ENCODE peak calls at places on chromosome 20, in six cellular contexts. One of them, this sample, is unnamed.
A peak's percentile ranks its signal among the peaks of the same experiment; 100 is the strongest.

GRCh38 chr20:1826046-1826445 is 69.2 kb upstream of the SIRPA start:
- DNase-seq in heart right ventricle: no peak
- DNase-seq in lung: no peak
- DNase-seq in PC-3: no peak
- DNase-seq in body of pancreas: no peak
- DNase-seq in mucosa of descending colon: no peak
- DNase-seq in this sample: no peak

GRCh38 chr20:47320990-47321805 is 35.3 kb downstream of the ZMYND8 start:
- DNase-seq in body of pancreas: no peak
- DNase-seq in lung: no peak
- DNase-seq in PC-3: peak; percentile 54
- DNase-seq in heart right ventricle: no peak
- DNase-seq in mucosa of descending colon: no peak
- DNase-seq in this sample: no peak

GRCh38 chr20:24721891-24722530 is 227.1 kb upstream of the CST7 start:
- DNase-seq in heart right ventricle: no peak
- DNase-seq in mucosa of descending colon: no peak
- DNase-seq in lung: peak; percentile 10
- DNase-seq in PC-3: no peak
- DNase-seq in body of pancreas: no peak
- DNase-seq in this sample: no peak

GRCh38 chr20:47263502-47264084 is 92.9 kb downstream of the ZMYND8 start:
- DNase-seq in body of pancreas: no peak
- DNase-seq in lung: no peak
- DNase-seq in PC-3: no peak
- DNase-seq in heart right ventricle: peak; percentile 30
- DNase-seq in mucosa of descending colon: no peak
- DNase-seq in this sample: no peak

GRCh38 chr20:17357238-17357637 is 130.4 kb downstream of the PCSK2 start:
- DNase-seq in heart right ventricle: no peak
- DNase-seq in mucosa of descending colon: no peak
- DNase-seq in PC-3: no peak
- DNase-seq in lung: no peak
- DNase-seq in body of pancreas: no peak
- DNase-seq in this sample: no peak

GRCh38 chr20:48052492-48052870 is 267.2 kb upstream of the SULF2 start:
- DNase-seq in mucosa of descending colon: no peak
- DNase-seq in lung: no peak
- DNase-seq in heart right ventricle: no peak
- DNase-seq in body of pancreas: no peak
- DNase-seq in PC-3: peak; percentile 83
- DNase-seq in this sample: peak; percentile 40

GRCh38 chr20:23179766-23180403 is 93.8 kb upstream of the CD93 start:
- DNase-seq in lung: no peak
- DNase-seq in mucosa of descending colon: no peak
- DNase-seq in PC-3: no peak
- DNase-seq in body of pancreas: no peak
- DNase-seq in heart right ventricle: no peak
- DNase-seq in this sample: no peak

GRCh38 chr20:50304883-50305635 is 114.4 kb downstream of the CEBPB start:
- DNase-seq in mucosa of descending colon: peak; percentile 86
- DNase-seq in lung: peak; percentile 60
- DNase-seq in PC-3: no peak
- DNase-seq in heart right ventricle: peak; percentile 87
- DNase-seq in body of pancreas: peak; percentile 53
- DNase-seq in this sample: peak; percentile 94

GRCh38 chr20:24773168-24773567 is 175.9 kb upstream of the CST7 start:
- DNase-seq in heart right ventricle: no peak
- DNase-seq in lung: no peak
- DNase-seq in PC-3: peak; percentile 23
- DNase-seq in mucosa of descending colon: no peak
- DNase-seq in body of pancreas: no peak
- DNase-seq in this sample: no peak

GRCh38 chr20:58213112-58213511 is 15.3 kb downstream of the ANKRD60 start:
- DNase-seq in heart right ventricle: no peak
- DNase-seq in PC-3: peak; percentile 34
- DNase-seq in mucosa of descending colon: no peak
- DNase-seq in lung: no peak
- DNase-seq in body of pancreas: no peak
- DNase-seq in this sample: no peak

GRCh38 chr20:37523012-37523391 is 2.0 kb downstream of the NNAT start:
- DNase-seq in heart right ventricle: no peak
- DNase-seq in mucosa of descending colon: no peak
- DNase-seq in lung: no peak
- DNase-seq in PC-3: no peak
- DNase-seq in body of pancreas: no peak
- DNase-seq in this sample: no peak

GRCh38 chr20:58481541-58482021 is 33.6 kb downstream of the APCDD1L start:
- DNase-seq in mucosa of descending colon: no peak
- DNase-seq in heart right ventricle: peak; percentile 38
- DNase-seq in PC-3: peak; percentile 86
- DNase-seq in body of pancreas: no peak
- DNase-seq in lung: peak; percentile 54
- DNase-seq in this sample: no peak

GRCh38 chr20:32990426-32990825 is 13.8 kb downstream of the SUN5 start:
- DNase-seq in heart right ventricle: no peak
- DNase-seq in lung: no peak
- DNase-seq in PC-3: no peak
- DNase-seq in mucosa of descending colon: no peak
- DNase-seq in body of pancreas: no peak
- DNase-seq in this sample: no peak

GRCh38 chr20:5835234-5835845 is 85.1 kb downstream of the SHLD1 start:
- DNase-seq in mucosa of descending colon: no peak
- DNase-seq in body of pancreas: peak; percentile 42
- DNase-seq in lung: no peak
- DNase-seq in heart right ventricle: peak; percentile 21
- DNase-seq in PC-3: peak; percentile 79
- DNase-seq in this sample: no peak

DNA sequence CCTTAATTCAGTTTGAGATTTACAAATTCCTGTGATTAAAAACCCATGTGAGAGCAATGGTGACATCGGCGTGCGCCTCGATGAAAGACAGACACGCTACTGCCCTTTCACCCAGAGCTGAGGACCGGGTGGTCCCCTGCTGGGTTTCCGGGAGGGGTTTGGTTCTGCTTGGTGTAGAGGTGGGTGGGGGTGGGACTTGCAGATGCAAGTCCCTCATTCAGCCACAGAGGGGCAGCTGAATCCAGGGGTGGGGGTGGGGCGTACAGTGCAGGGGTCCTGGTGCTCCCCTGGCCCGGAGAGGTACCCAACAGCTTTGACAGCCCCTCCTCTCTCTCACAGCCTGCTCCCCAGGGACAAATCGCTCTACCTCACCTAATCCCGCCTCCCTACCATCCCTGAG is 118.7 kb downstream of the JPH2 start:
- DNase-seq in mucosa of descending colon: no peak
- DNase-seq in heart right ventricle: no peak
- DNase-seq in lung: no peak
- DNase-seq in body of pancreas: no peak
- DNase-seq in PC-3: no peak
- DNase-seq in this sample: no peak
- TF ChIP-seq CTCF in mucosa of descending colon: no peak
- TF ChIP-seq CTCF in heart right ventricle: no peak
- TF ChIP-seq CTCF in lung: no peak
- TF ChIP-seq CTCF in body of pancreas: no peak
- TF ChIP-seq CTCF in PC-3: no peak
- TF ChIP-seq CTCF in this sample: no peak

GRCh38 chr20:62949153-62949821 is 3.2 kb upstream of the SLC17A9 start:
- DNase-seq in body of pancreas: no peak
- DNase-seq in heart right ventricle: no peak
- DNase-seq in PC-3: no peak
- DNase-seq in mucosa of descending colon: no peak
- DNase-seq in lung: no peak
- DNase-seq in this sample: no peak
- H3K36me3 ChIP-seq in body of pancreas: peaks cover 16% of the 10 kb centered on the region
- H3K36me3 ChIP-seq in heart right ventricle: peaks cover 60% of the 10 kb centered on the region
- H3K36me3 ChIP-seq in PC-3: peaks cover 38% of the 10 kb centered on the region
- H3K36me3 ChIP-seq in mucosa of descending colon: peaks cover 8% of the 10 kb centered on the region
- H3K36me3 ChIP-seq in lung: peaks cover 13% of the 10 kb centered on the region
- H3K36me3 ChIP-seq in this sample: peaks cover 26% of the 10 kb centered on the region

DNA sequence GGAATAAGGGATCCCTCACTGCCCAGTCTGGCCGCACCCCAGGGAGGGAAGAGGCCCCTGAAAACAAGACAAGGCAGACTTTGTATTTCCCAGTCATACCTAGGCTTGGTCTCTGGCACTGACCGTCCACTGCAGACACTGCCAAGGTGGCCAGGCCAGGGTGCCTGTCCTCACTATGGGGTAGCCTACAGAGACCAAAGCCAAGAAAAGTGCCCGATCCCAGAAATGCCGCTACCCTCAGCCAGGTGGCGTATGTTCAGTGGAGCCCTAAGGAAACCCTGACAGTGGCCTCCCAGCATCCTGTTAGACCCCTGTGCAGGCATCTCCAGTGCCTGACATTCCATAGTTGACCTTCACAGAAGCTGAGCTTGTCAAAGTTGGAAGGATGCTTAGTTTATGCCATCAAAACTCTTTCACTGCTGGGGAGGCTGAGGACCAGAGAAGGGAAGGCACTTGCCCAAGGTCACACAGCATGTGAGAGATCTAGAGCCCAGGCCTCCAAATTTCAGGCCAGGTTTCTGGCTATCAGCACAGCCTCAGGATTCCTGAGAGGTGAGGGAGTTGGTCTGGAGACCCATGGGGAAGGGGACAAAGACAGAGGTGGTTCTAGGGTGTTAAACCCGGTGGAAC is 2.5 kb downstream of the SCRT2 start:
- DNase-seq in mucosa of descending colon: no peak
- DNase-seq in heart right ventricle: no peak
- DNase-seq in lung: no peak
- DNase-seq in body of pancreas: no peak
- DNase-seq in PC-3: peak; percentile 17
- DNase-seq in this sample: no peak
- TF ChIP-seq CTCF in mucosa of descending colon: no peak
- TF ChIP-seq CTCF in heart right ventricle: peak; percentile 10
- TF ChIP-seq CTCF in lung: no peak
- TF ChIP-seq CTCF in body of pancreas: no peak
- TF ChIP-seq CTCF in PC-3: peak; percentile 55
- TF ChIP-seq CTCF in this sample: no peak

GRCh38 chr20:10927936-10928860 is 254.4 kb upstream of the JAG1 start:
- DNase-seq in PC-3: no peak
- DNase-seq in mucosa of descending colon: no peak
- DNase-seq in heart right ventricle: no peak
- DNase-seq in body of pancreas: no peak
- DNase-seq in lung: no peak
- DNase-seq in this sample: no peak
- H3K36me3 ChIP-seq in PC-3: no peaks in the 10 kb centered on the region
- H3K36me3 ChIP-seq in mucosa of descending colon: no peaks in the 10 kb centered on the region
- H3K36me3 ChIP-seq in heart right ventricle: no peaks in the 10 kb centered on the region
- H3K36me3 ChIP-seq in body of pancreas: no peaks in the 10 kb centered on the region
- H3K36me3 ChIP-seq in lung: no peaks in the 10 kb centered on the region
- H3K36me3 ChIP-seq in this sample: no peaks in the 10 kb centered on the region

GRCh38 chr20:31603822-31604566 is 1.1 kb upstream of the ID1 start:
- DNase-seq in heart right ventricle: peak; percentile 92
- DNase-seq in PC-3: peak; percentile 98
- DNase-seq in mucosa of descending colon: peak; percentile 95
- DNase-seq in lung: peak; percentile 95
- DNase-seq in body of pancreas: peak; percentile 98
- DNase-seq in this sample: peak; percentile 81

GRCh38 chr20:31604567-31605030 is 490 bp upstream of the ID1 start:
- DNase-seq in body of pancreas: no peak
- DNase-seq in PC-3: no peak
- DNase-seq in lung: no peak
- DNase-seq in mucosa of descending colon: no peak
- DNase-seq in heart right ventricle: no peak
- DNase-seq in this sample: no peak

GRCh38 chr20:31606678-31606927 is 1.5 kb downstream of the ID1 start:
- DNase-seq in mucosa of descending colon: no peak
- DNase-seq in lung: no peak
- DNase-seq in body of pancreas: no peak
- DNase-seq in PC-3: no peak
- DNase-seq in heart right ventricle: no peak
- DNase-seq in this sample: no peak

GRCh38 chr20:31605902-31606677 is 1.0 kb downstream of the ID1 start:
- DNase-seq in mucosa of descending colon: peak; percentile 66
- DNase-seq in PC-3: peak; percentile 19
- DNase-seq in heart right ventricle: peak; percentile 37
- DNase-seq in body of pancreas: no peak
- DNase-seq in lung: peak; percentile 38
- DNase-seq in this sample: no peak

GRCh38 chr20:31605031-31605901 is at the start of gene ID1:
- DNase-seq in PC-3: peak; percentile 97
- DNase-seq in lung: peak; percentile 96
- DNase-seq in mucosa of descending colon: peak; percentile 96
- DNase-seq in heart right ventricle: peak; percentile 94
- DNase-seq in body of pancreas: peak; percentile 94
- DNase-seq in this sample: peak; percentile 70
- TF ChIP-seq CTCF in PC-3: no peak
- TF ChIP-seq CTCF in lung: no peak
- TF ChIP-seq CTCF in mucosa of descending colon: no peak
- TF ChIP-seq CTCF in heart right ventricle: no peak
- TF ChIP-seq CTCF in body of pancreas: no peak
- TF ChIP-seq CTCF in this sample: no peak

This sample was measured in BJ.